ENCODE peak calls at places on chromosomes 16 and 17, in five cellular contexts. Y is activated T-helper 1 cell treated with Interleukin-2 at 50 U/mL for 16 hours, X is endothelial cell of umbilical vein, E is NCI-H82, P is C1 segment of cervical spinal cord. I is an unnamed sample.

GRCh38 chr16:89583895-89584644 is 8.5 kb downstream of the CPNE7 start:
- DNase-seq in Y (no peak), X (no peak), E (no peak), P (no peak), I (no peak)

GRCh38 chr17:81249233-81250040 is 10.3 kb downstream of the NDUFAF8 start:
- DNase-seq in Y (no peak), X (no peak), E (peak), P (no peak), I (no peak)

GRCh38 chr16:83772806-83773205 is 35.0 kb upstream of the HSBP1 start:
- DNase-seq in Y (no peak), X (no peak), E (no peak), P (peak), I (no peak)

GRCh38 chr16:87320510-87321227 is 3.5 kb upstream of the C16orf95 start:
- DNase-seq in Y (no peak), X (no peak), E (peak), P (no peak), I (no peak)

GRCh38 chr16:78277374-78277773 is 177.9 kb downstream of the WWOX start:
- DNase-seq in Y (no peak), X (no peak), E (peak), P (no peak), I (no peak)

GRCh38 chr17:72008236-72008874 is 112.5 kb upstream of the SOX9 start:
- DNase-seq in Y (no peak), X (no peak), E (no peak), P (no peak), I (no peak)

GRCh38 chr17:31413871-31414589 is 22.6 kb downstream of the RAB11FIP4 start:
- DNase-seq in Y (no peak), X (no peak), E (no peak), P (peak), I (no peak)

GRCh38 chr16:78675312-78675711 is 575.9 kb downstream of the WWOX start:
- DNase-seq in Y (no peak), X (no peak), E (no peak), P (no peak), I (no peak)

GRCh38 chr16:24116989-24117388 is 139.1 kb upstream of the CACNG3 start:
- DNase-seq in Y (no peak), X (no peak), E (peak), P (no peak), I (peak)